ENCODE peak calls at places on chromosomes 13 and 19, in seven cellular contexts. One of them, this sample, is unnamed.
A peak's percentile ranks its signal among the peaks of the same experiment; 100 is the strongest.

GRCh38 chr13:91576590-91576989 is 178.2 kb downstream of the GPC5 start:
- DNase-seq in heart right ventricle: no peak
- DNase-seq in CD8-positive, alpha-beta memory T cell: no peak
- DNase-seq in tibial nerve: no peak
- DNase-seq in kidney epithelial cell: no peak
- DNase-seq in fibroblast of lung: no peak
- DNase-seq in cardiac fibroblast: peak; percentile 1
- DNase-seq in this sample: no peak

GRCh38 chr13:46551410-46552301 is 1.3 kb upstream of the LRCH1 start:
- DNase-seq in fibroblast of lung: peak; percentile 72
- DNase-seq in cardiac fibroblast: peak; percentile 80
- DNase-seq in tibial nerve: peak; percentile 71
- DNase-seq in heart right ventricle: peak; percentile 86
- DNase-seq in kidney epithelial cell: no peak
- DNase-seq in CD8-positive, alpha-beta memory T cell: peak; percentile 51
- DNase-seq in this sample: peak; percentile 63

GRCh38 chr13:41130356-41130755 is 2.2 kb downstream of the KBTBD6 start:
- DNase-seq in fibroblast of lung: peak; percentile 15
- DNase-seq in tibial nerve: no peak
- DNase-seq in kidney epithelial cell: no peak
- DNase-seq in CD8-positive, alpha-beta memory T cell: no peak
- DNase-seq in cardiac fibroblast: no peak
- DNase-seq in heart right ventricle: no peak
- DNase-seq in this sample: no peak

GRCh38 chr13:43377955-43378354 is 354.6 kb downstream of the DNAJC15 start:
- DNase-seq in cardiac fibroblast: peak; percentile 45
- DNase-seq in tibial nerve: no peak
- DNase-seq in fibroblast of lung: peak; percentile 90
- DNase-seq in heart right ventricle: no peak
- DNase-seq in kidney epithelial cell: no peak
- DNase-seq in CD8-positive, alpha-beta memory T cell: no peak
- DNase-seq in this sample: no peak

GRCh38 chr19:45774765-45775164 is 5.7 kb upstream of the SIX5 start:
- DNase-seq in cardiac fibroblast: no peak
- DNase-seq in fibroblast of lung: no peak
- DNase-seq in heart right ventricle: no peak
- DNase-seq in CD8-positive, alpha-beta memory T cell: no peak
- DNase-seq in kidney epithelial cell: no peak
- DNase-seq in tibial nerve: no peak
- DNase-seq in this sample: no peak

GRCh38 chr13:54637377-54637776 is 1608.8 kb downstream of the OLFM4 start:
- DNase-seq in tibial nerve: no peak
- DNase-seq in heart right ventricle: no peak
- DNase-seq in CD8-positive, alpha-beta memory T cell: no peak
- DNase-seq in fibroblast of lung: peak; percentile 1
- DNase-seq in cardiac fibroblast: peak; percentile 36
- DNase-seq in kidney epithelial cell: peak; percentile 19
- DNase-seq in this sample: peak; percentile 72

GRCh38 chr19:8811315-8812172 is 20.6 kb downstream of the ZNF558 start:
- DNase-seq in heart right ventricle: no peak
- DNase-seq in cardiac fibroblast: peak; percentile 6
- DNase-seq in fibroblast of lung: peak; percentile 8
- DNase-seq in kidney epithelial cell: no peak
- DNase-seq in CD8-positive, alpha-beta memory T cell: no peak
- DNase-seq in tibial nerve: no peak
- DNase-seq in this sample: no peak

GRCh38 chr19:49851456-49852259 is 699 bp downstream of the PTOV1 start:
- DNase-seq in cardiac fibroblast: no peak
- DNase-seq in CD8-positive, alpha-beta memory T cell: peak; percentile 21
- DNase-seq in tibial nerve: no peak
- DNase-seq in fibroblast of lung: peak; percentile 55
- DNase-seq in kidney epithelial cell: no peak
- DNase-seq in heart right ventricle: peak; percentile 46
- DNase-seq in this sample: no peak

GRCh38 chr19:12527034-12527836 is 24.0 kb downstream of the ZNF564 start:
- DNase-seq in kidney epithelial cell: no peak
- DNase-seq in cardiac fibroblast: peak; percentile 41
- DNase-seq in CD8-positive, alpha-beta memory T cell: no peak
- DNase-seq in heart right ventricle: no peak
- DNase-seq in tibial nerve: no peak
- DNase-seq in fibroblast of lung: peak; percentile 54
- DNase-seq in this sample: peak; percentile 14

GRCh38 chr19:5547881-5548280 is 19.9 kb downstream of the TINCR start:
- DNase-seq in tibial nerve: no peak
- DNase-seq in CD8-positive, alpha-beta memory T cell: no peak
- DNase-seq in heart right ventricle: no peak
- DNase-seq in cardiac fibroblast: peak; percentile 61
- DNase-seq in kidney epithelial cell: no peak
- DNase-seq in fibroblast of lung: no peak
- DNase-seq in this sample: no peak

GRCh38 chr19:19120308-19121156 is 17.7 kb downstream of the TMEM161A start:
- DNase-seq in fibroblast of lung: peak; percentile 68
- DNase-seq in CD8-positive, alpha-beta memory T cell: no peak
- DNase-seq in kidney epithelial cell: no peak
- DNase-seq in tibial nerve: no peak
- DNase-seq in heart right ventricle: peak; percentile 48
- DNase-seq in cardiac fibroblast: peak; percentile 86
- DNase-seq in this sample: no peak

DNA sequence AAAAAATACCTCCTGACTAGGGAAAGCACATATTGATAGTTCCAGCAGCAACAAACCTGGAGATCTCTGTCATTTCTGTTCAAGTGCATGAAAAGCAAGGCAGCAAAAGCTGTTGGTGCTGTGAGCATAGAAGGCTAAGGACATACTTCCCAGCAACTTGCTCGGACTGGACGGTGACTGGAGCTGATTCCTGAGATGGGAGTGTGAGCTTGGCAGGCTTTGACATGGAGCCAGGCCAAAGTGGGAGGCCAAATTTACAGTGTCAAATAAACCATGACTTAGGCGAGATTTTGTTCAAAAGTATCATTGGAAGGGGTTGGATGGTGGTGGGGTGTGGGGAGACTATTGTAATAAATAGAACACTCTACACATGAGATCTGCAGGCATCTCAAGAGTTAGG is 5.9 kb upstream of the ARGLU1 start:
- DNase-seq in CD8-positive, alpha-beta memory T cell: no peak
- DNase-seq in fibroblast of lung: peak; percentile 55
- DNase-seq in tibial nerve: peak; percentile 42
- DNase-seq in kidney epithelial cell: no peak
- DNase-seq in heart right ventricle: no peak
- DNase-seq in cardiac fibroblast: peak; percentile 65
- DNase-seq in this sample: no peak
- H3K4me3 ChIP-seq in CD8-positive, alpha-beta memory T cell: no peak overlapping the region
- H3K4me3 ChIP-seq in fibroblast of lung: no peak overlapping the region
- H3K4me3 ChIP-seq in tibial nerve: no peak overlapping the region
- H3K4me3 ChIP-seq in kidney epithelial cell: no peak overlapping the region
- H3K4me3 ChIP-seq in heart right ventricle: no peak overlapping the region
- H3K4me3 ChIP-seq in cardiac fibroblast: no peak overlapping the region
- H3K4me3 ChIP-seq in this sample: no peak overlapping the region

GRCh38 chr19:43940719-43941118 is 5.6 kb upstream of the ZNF45 start:
- DNase-seq in fibroblast of lung: no peak
- DNase-seq in CD8-positive, alpha-beta memory T cell: no peak
- DNase-seq in cardiac fibroblast: no peak
- DNase-seq in kidney epithelial cell: no peak
- DNase-seq in heart right ventricle: no peak
- DNase-seq in tibial nerve: no peak
- DNase-seq in this sample: no peak

GRCh38 chr19:43939557-43940260 is 4.6 kb upstream of the ZNF45 start:
- DNase-seq in cardiac fibroblast: no peak
- DNase-seq in tibial nerve: no peak
- DNase-seq in CD8-positive, alpha-beta memory T cell: no peak
- DNase-seq in fibroblast of lung: no peak
- DNase-seq in heart right ventricle: no peak
- DNase-seq in kidney epithelial cell: no peak
- DNase-seq in this sample: no peak

GRCh38 chr19:43934985-43935708 is at the start of gene ZNF45:
- DNase-seq in cardiac fibroblast: peak; percentile 91
- DNase-seq in fibroblast of lung: peak; percentile 89
- DNase-seq in heart right ventricle: peak; percentile 85
- DNase-seq in tibial nerve: peak; percentile 69
- DNase-seq in CD8-positive, alpha-beta memory T cell: peak; percentile 78
- DNase-seq in kidney epithelial cell: peak; percentile 70
- DNase-seq in this sample: peak; percentile 64

GRCh38 chr19:43934055-43934984 is 762 bp downstream of the ZNF45 start:
- DNase-seq in CD8-positive, alpha-beta memory T cell: no peak
- DNase-seq in cardiac fibroblast: peak; percentile 14
- DNase-seq in tibial nerve: no peak
- DNase-seq in fibroblast of lung: peak; percentile 8
- DNase-seq in kidney epithelial cell: no peak
- DNase-seq in heart right ventricle: no peak
- DNase-seq in this sample: no peak

DNA sequence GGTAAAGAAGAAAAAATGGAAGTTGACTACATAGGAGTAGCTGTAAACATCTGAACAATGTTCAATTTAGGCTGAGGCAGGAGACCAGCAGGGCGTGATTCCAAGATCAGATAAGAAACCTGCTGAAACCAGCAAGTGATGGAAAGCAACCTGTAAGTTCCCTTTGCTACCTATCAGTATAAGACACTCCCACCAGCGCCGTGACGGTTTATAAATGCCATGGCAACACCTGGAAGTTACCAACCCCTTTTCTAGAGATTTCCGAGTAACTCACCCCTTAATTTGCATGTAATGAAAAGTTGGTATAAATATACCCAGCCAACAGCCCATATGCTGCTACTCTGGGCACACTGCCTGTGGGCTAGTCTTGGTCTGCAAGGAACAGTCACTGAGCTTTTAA is 1.1 kb upstream of the ZNF45 start:
- DNase-seq in heart right ventricle: no peak
- DNase-seq in cardiac fibroblast: no peak
- DNase-seq in fibroblast of lung: no peak
- DNase-seq in tibial nerve: no peak
- DNase-seq in kidney epithelial cell: no peak
- DNase-seq in CD8-positive, alpha-beta memory T cell: no peak
- DNase-seq in this sample: no peak
- H3K4me3 ChIP-seq in heart right ventricle: no peak overlapping the region
- H3K4me3 ChIP-seq in cardiac fibroblast: no peak overlapping the region
- H3K4me3 ChIP-seq in fibroblast of lung: no peak overlapping the region
- H3K4me3 ChIP-seq in tibial nerve: no peak overlapping the region
- H3K4me3 ChIP-seq in kidney epithelial cell: no peak overlapping the region
- H3K4me3 ChIP-seq in CD8-positive, alpha-beta memory T cell: no peak overlapping the region
- H3K4me3 ChIP-seq in this sample: no peak overlapping the region

GRCh38 chr19:35861640-35862160 is 5.0 kb downstream of the KIRREL2 start:
- DNase-seq in tibial nerve: no peak
- DNase-seq in fibroblast of lung: no peak
- DNase-seq in cardiac fibroblast: no peak
- DNase-seq in CD8-positive, alpha-beta memory T cell: no peak
- DNase-seq in kidney epithelial cell: no peak
- DNase-seq in heart right ventricle: no peak
- DNase-seq in this sample: no peak

GRCh38 chr19:35862528-35862927 is 5.8 kb downstream of the KIRREL2 start:
- DNase-seq in CD8-positive, alpha-beta memory T cell: no peak
- DNase-seq in fibroblast of lung: no peak
- DNase-seq in cardiac fibroblast: no peak
- DNase-seq in heart right ventricle: no peak
- DNase-seq in tibial nerve: no peak
- DNase-seq in kidney epithelial cell: no peak
- DNase-seq in this sample: no peak

GRCh38 chr19:35860436-35860817 is 3.7 kb downstream of the KIRREL2 start:
- DNase-seq in cardiac fibroblast: no peak
- DNase-seq in kidney epithelial cell: no peak
- DNase-seq in heart right ventricle: no peak
- DNase-seq in fibroblast of lung: no peak
- DNase-seq in CD8-positive, alpha-beta memory T cell: no peak
- DNase-seq in tibial nerve: no peak
- DNase-seq in this sample: no peak

GRCh38 chr19:35859414-35859813 is 2.7 kb downstream of the KIRREL2 start:
- DNase-seq in CD8-positive, alpha-beta memory T cell: no peak
- DNase-seq in heart right ventricle: no peak
- DNase-seq in tibial nerve: no peak
- DNase-seq in fibroblast of lung: no peak
- DNase-seq in kidney epithelial cell: no peak
- DNase-seq in cardiac fibroblast: no peak
- DNase-seq in this sample: no peak

GRCh38 chr19:35860818-35861639 is 4.3 kb downstream of the KIRREL2 start:
- DNase-seq in heart right ventricle: no peak
- DNase-seq in tibial nerve: no peak
- DNase-seq in CD8-positive, alpha-beta memory T cell: no peak
- DNase-seq in fibroblast of lung: no peak
- DNase-seq in cardiac fibroblast: no peak
- DNase-seq in kidney epithelial cell: no peak
- DNase-seq in this sample: peak; percentile 13
- H3K4me3 ChIP-seq in heart right ventricle: no peak overlapping the region
- H3K4me3 ChIP-seq in tibial nerve: no peak overlapping the region
- H3K4me3 ChIP-seq in CD8-positive, alpha-beta memory T cell: no peak overlapping the region
- H3K4me3 ChIP-seq in fibroblast of lung: no peak overlapping the region
- H3K4me3 ChIP-seq in cardiac fibroblast: no peak overlapping the region
- H3K4me3 ChIP-seq in kidney epithelial cell: no peak overlapping the region
- H3K4me3 ChIP-seq in this sample: peak overlapping the region; percentile 14

GRCh38 chr19:31261651-31262331 is 87.4 kb downstream of the TSHZ3 start:
- DNase-seq in tibial nerve: no peak
- DNase-seq in fibroblast of lung: no peak
- DNase-seq in heart right ventricle: no peak
- DNase-seq in kidney epithelial cell: no peak
- DNase-seq in cardiac fibroblast: peak; percentile 39
- DNase-seq in CD8-positive, alpha-beta memory T cell: no peak
- DNase-seq in this sample: no peak
- H3K4me3 ChIP-seq in tibial nerve: no peak overlapping the region
- H3K4me3 ChIP-seq in fibroblast of lung: no peak overlapping the region
- H3K4me3 ChIP-seq in heart right ventricle: no peak overlapping the region
- H3K4me3 ChIP-seq in kidney epithelial cell: no peak overlapping the region
- H3K4me3 ChIP-seq in cardiac fibroblast: no peak overlapping the region
- H3K4me3 ChIP-seq in CD8-positive, alpha-beta memory T cell: no peak overlapping the region
- H3K4me3 ChIP-seq in this sample: no peak overlapping the region

GRCh38 chr19:33620611-33621010 is 1.1 kb upstream of the CHST8 start:
- DNase-seq in heart right ventricle: no peak
- DNase-seq in CD8-positive, alpha-beta memory T cell: no peak
- DNase-seq in kidney epithelial cell: no peak
- DNase-seq in tibial nerve: no peak
- DNase-seq in cardiac fibroblast: no peak
- DNase-seq in fibroblast of lung: no peak
- DNase-seq in this sample: no peak

GRCh38 chr19:33621811-33622504 is at the start of gene CHST8:
- DNase-seq in cardiac fibroblast: peak; percentile 22
- DNase-seq in fibroblast of lung: peak; percentile 44
- DNase-seq in CD8-positive, alpha-beta memory T cell: no peak
- DNase-seq in heart right ventricle: peak; percentile 57
- DNase-seq in tibial nerve: no peak
- DNase-seq in kidney epithelial cell: no peak
- DNase-seq in this sample: no peak

GRCh38 chr19:33622809-33623511 is 1.2 kb downstream of the CHST8 start:
- DNase-seq in fibroblast of lung: no peak
- DNase-seq in tibial nerve: no peak
- DNase-seq in heart right ventricle: no peak
- DNase-seq in kidney epithelial cell: no peak
- DNase-seq in CD8-positive, alpha-beta memory T cell: no peak
- DNase-seq in cardiac fibroblast: no peak
- DNase-seq in this sample: no peak

GRCh38 chr19:33621065-33621785 is 528 bp upstream of the CHST8 start:
- DNase-seq in fibroblast of lung: no peak
- DNase-seq in CD8-positive, alpha-beta memory T cell: no peak
- DNase-seq in kidney epithelial cell: no peak
- DNase-seq in cardiac fibroblast: no peak
- DNase-seq in heart right ventricle: no peak
- DNase-seq in tibial nerve: no peak
- DNase-seq in this sample: no peak

GRCh38 chr19:33622505-33622808 is 704 bp downstream of the CHST8 start:
- DNase-seq in kidney epithelial cell: no peak
- DNase-seq in fibroblast of lung: peak; percentile 8
- DNase-seq in heart right ventricle: no peak
- DNase-seq in CD8-positive, alpha-beta memory T cell: no peak
- DNase-seq in tibial nerve: no peak
- DNase-seq in cardiac fibroblast: no peak
- DNase-seq in this sample: no peak
- H3K4me3 ChIP-seq in kidney epithelial cell: no peak overlapping the region
- H3K4me3 ChIP-seq in fibroblast of lung: no peak overlapping the region
- H3K4me3 ChIP-seq in heart right ventricle: peak overlapping the region; percentile 55
- H3K4me3 ChIP-seq in CD8-positive, alpha-beta memory T cell: no peak overlapping the region
- H3K4me3 ChIP-seq in tibial nerve: peak overlapping the region; percentile 22
- H3K4me3 ChIP-seq in cardiac fibroblast: no peak overlapping the region
- H3K4me3 ChIP-seq in this sample: no peak overlapping the region

GRCh38 chr19:16143399-16144215 is at the start of gene HSH2D:
- DNase-seq in fibroblast of lung: no peak
- DNase-seq in heart right ventricle: peak; percentile 30
- DNase-seq in tibial nerve: no peak
- DNase-seq in CD8-positive, alpha-beta memory T cell: peak; percentile 65
- DNase-seq in kidney epithelial cell: peak; percentile 38
- DNase-seq in cardiac fibroblast: no peak
- DNase-seq in this sample: no peak
- H3K4me3 ChIP-seq in fibroblast of lung: no peak within 1 kb of the TSS
- H3K4me3 ChIP-seq in heart right ventricle: no peak within 1 kb of the TSS
- H3K4me3 ChIP-seq in tibial nerve: peak within 1 kb of the TSS; percentile 39
- H3K4me3 ChIP-seq in CD8-positive, alpha-beta memory T cell: peak within 1 kb of the TSS; percentile 90
- H3K4me3 ChIP-seq in kidney epithelial cell: no peak within 1 kb of the TSS
- H3K4me3 ChIP-seq in cardiac fibroblast: no peak within 1 kb of the TSS
- H3K4me3 ChIP-seq in this sample: no peak within 1 kb of the TSS

This sample was measured in retinal pigment epithelial cell.